ENCODE peak calls at places on chromosomes 2 and 18, in ten cellular contexts. C is stimulated activated CD4-positive, alpha-beta T cell treated with anti-CD3 and anti-CD28 coated beads, Interleukin-4, amount 100 ng/mL, for 1 hour; Z is ecto neural progenitor cell; P is ELR; Y is activated effector memory CD4-positive, alpha-beta T cell treated with Interleukin-2 at 50 U/mL for 16 hours; W is kidney glomerular epithelial cell; L is EL; T is activated naive CD4-positive, alpha-beta T cell treated with anti-CD3 and anti-CD28 coated beads, Interleukin-2, amount 10 ng/mL, durations not matched to agents 7 days and 5 days; J is effector CD8-positive, alpha-beta T cell; H is NCI-H1105. O is an unnamed sample.

GRCh38 chr2:122703676-122704075 is 948.2 kb downstream of the TSN start:
- DNase-seq in H (no peak), P (no peak), L (no peak), Y (no peak), C (no peak), J (no peak), Z (no peak), T (no peak), W (peak), O (no peak)

GRCh38 chr2:68089961-68090360 is 27.2 kb upstream of the C1D start:
- DNase-seq in H (peak), T (no peak), Z (no peak), J (no peak), C (no peak), W (no peak), P (no peak), L (no peak), Y (no peak), O (no peak)

GRCh38 chr2:105042189-105042588 is 4.3 kb downstream of the MRPS9 start:
- DNase-seq in P (no peak), Z (no peak), L (no peak), C (no peak), J (no peak), W (no peak), H (no peak), T (no peak), Y (no peak), O (no peak)

GRCh38 chr18:11154369-11154982 is 5.1 kb upstream of the PIEZO2 start:
- DNase-seq in Z (no peak), Y (no peak), W (peak), J (no peak), H (peak), T (no peak), C (no peak), P (peak), L (peak), O (no peak)

GRCh38 chr2:30373881-30374302 is 73.2 kb upstream of the LCLAT1 start:
- DNase-seq in J (no peak), P (peak), W (no peak), T (no peak), L (peak), Y (no peak), H (no peak), Z (peak), C (no peak), O (no peak)

GRCh38 chr2:235021752-235022151 is 69.9 kb downstream of the SH3BP4 start:
- DNase-seq in H (no peak), C (no peak), P (peak), W (peak), Y (no peak), T (no peak), Z (no peak), J (no peak), L (peak), O (no peak)

GRCh38 chr2:222290691-222291484 is 7.9 kb downstream of the PAX3 start:
- DNase-seq in P (peak), Z (peak), J (no peak), C (no peak), L (peak), H (no peak), W (no peak), T (no peak), Y (no peak), O (no peak)

GRCh38 chr18:62524443-62525200 is 1.8 kb downstream of the ZCCHC2 start:
- DNase-seq in H (peak), J (peak), L (peak), C (peak), Z (peak), P (peak), T (peak), Y (peak), W (peak), O (peak)

GRCh38 chr18:61854578-61854977 is 38.2 kb downstream of the RNF152 start:
- DNase-seq in C (no peak), Y (no peak), H (peak), J (no peak), W (no peak), P (peak), Z (no peak), L (no peak), T (no peak), O (no peak)

GRCh38 chr18:58316400-58316942 is 272.4 kb downstream of the NEDD4L start:
- DNase-seq in T (no peak), J (no peak), W (no peak), Y (no peak), L (no peak), Z (no peak), P (no peak), H (no peak), C (no peak), O (no peak)

GRCh38 chr2:29519996-29520395 is 401.4 kb downstream of the ALK start:
- DNase-seq in Z (no peak), P (peak), W (no peak), C (no peak), Y (no peak), L (peak), H (no peak), J (no peak), T (no peak), O (no peak)

GRCh38 chr2:127076924-127077323 is 30.0 kb downstream of the BIN1 start:
- DNase-seq in Y (no peak), J (no peak), T (no peak), L (no peak), P (no peak), Z (no peak), C (no peak), H (no peak), W (no peak), O (no peak)

GRCh38 chr18:11308499-11308898 is 159.1 kb upstream of the PIEZO2 start:
- DNase-seq in T (no peak), H (no peak), W (no peak), P (peak), L (peak), Y (no peak), J (no peak), Z (no peak), C (no peak), O (no peak)

GRCh38 chr2:237677951-237678481 is 50.6 kb downstream of the LRRFIP1 start:
- DNase-seq in L (peak), P (no peak), T (no peak), Y (no peak), H (no peak), W (no peak), J (no peak), Z (no peak), C (no peak), O (no peak)

GRCh38 chr2:160367887-160368286 is 125.7 kb downstream of the RBMS1 start:
- DNase-seq in P (peak), T (no peak), Y (no peak), J (no peak), L (peak), C (no peak), Z (no peak), W (peak), H (no peak), O (no peak)

GRCh38 chr2:40030451-40030975 is 251.5 kb upstream of the THUMPD2 start:
- DNase-seq in P (no peak), Y (no peak), J (no peak), W (no peak), Z (no peak), H (no peak), T (no peak), C (no peak), L (peak), O (no peak)

GRCh38 chr18:48543228-48543627 is 4.4 kb downstream of the CTIF start:
- DNase-seq in C (peak), P (peak), H (no peak), T (peak), W (no peak), Z (no peak), Y (peak), L (no peak), J (no peak), O (peak)

GRCh38 chr2:46632349-46632748 is 153.0 kb downstream of the TMEM247 start:
- DNase-seq in W (peak), J (no peak), Y (no peak), C (no peak), T (no peak), Z (no peak), H (peak), L (peak), P (peak), O (no peak)

GRCh38 chr18:36519358-36519757 is 221.8 kb downstream of the FHOD3 start:
- DNase-seq in Y (no peak), C (no peak), T (no peak), W (no peak), J (no peak), Z (no peak), H (no peak), P (peak), L (peak), O (no peak)

GRCh38 chr18:33755918-33756590 is 178.0 kb downstream of the ASXL3 start:
- DNase-seq in H (peak), T (no peak), C (no peak), Y (no peak), P (peak), J (no peak), Z (no peak), W (peak), L (peak), O (no peak)

GRCh38 chr2:239502430-239503221 is 101.8 kb upstream of the HDAC4 start:
- DNase-seq in H (peak), J (no peak), W (no peak), P (no peak), L (no peak), C (no peak), T (no peak), Y (no peak), Z (no peak), O (no peak)

GRCh38 chr2:219689676-219690628 is 62.5 kb downstream of the SLC4A3 start:
- DNase-seq in J (no peak), T (peak), Y (no peak), W (peak), H (peak), P (peak), L (peak), Z (peak), C (no peak), O (peak)

GRCh38 chr2:20604401-20604911 is 46.4 kb downstream of the HS1BP3 start:
- DNase-seq in W (no peak), J (no peak), P (no peak), Z (no peak), H (no peak), C (no peak), Y (no peak), T (peak), L (no peak), O (no peak)

GRCh38 chr18:49812321-49813070 is 837 bp downstream of the ACAA2 start:
- DNase-seq in J (no peak), Z (no peak), L (peak), P (no peak), H (no peak), Y (no peak), T (no peak), C (no peak), W (no peak), O (no peak)

GRCh38 chr2:9807056-9807455 is 36.2 kb upstream of the TAF1B start:
- DNase-seq in Z (no peak), J (no peak), P (no peak), T (no peak), C (no peak), W (no peak), Y (no peak), H (no peak), L (no peak), O (no peak)

GRCh38 chr2:43520919-43521318 is 74.9 kb downstream of the THADA start:
- DNase-seq in T (no peak), W (no peak), J (no peak), L (no peak), C (no peak), Z (no peak), H (no peak), P (no peak), Y (no peak), O (no peak)

GRCh38 chr2:74373189-74373588 is 6.9 kb downstream of the DCTN1 start:
- DNase-seq in H (no peak), Y (no peak), P (no peak), Z (no peak), L (no peak), T (no peak), J (no peak), W (no peak), C (no peak), O (no peak)